ENCODE peak calls at places on chromosomes 3 and 15, in four cellular contexts. M is SK-N-SH, A is H1, X is K562. I is an unnamed sample.

GRCh38 chr3:64971584-64971983 is 283.8 kb upstream of the ADAMTS9 start:
- DNase-seq in M (peak), A (no peak), X (no peak), I (no peak)

GRCh38 chr3:139227165-139227564 is 116.7 kb upstream of the MRPS22 start:
- DNase-seq in M (no peak), A (no peak), X (no peak), I (no peak)

GRCh38 chr3:129596194-129597086 is 10.0 kb downstream of the PLXND1 start:
- DNase-seq in M (peak), A (no peak), X (peak), I (no peak)

GRCh38 chr3:11600501-11601282 is 43.0 kb downstream of the VGLL4 start:
- DNase-seq in M (no peak), A (no peak), X (no peak), I (no peak)

GRCh38 chr3:142853270-142854163 is 35.4 kb downstream of the PCOLCE2 start:
- DNase-seq in M (no peak), A (no peak), X (no peak), I (no peak)

GRCh38 chr3:108455212-108455705 is 55.1 kb downstream of the MYH15 start:
- DNase-seq in M (no peak), A (no peak), X (no peak), I (no peak)

GRCh38 chr3:115550285-115550741 is 73.0 kb upstream of the GAP43 start:
- DNase-seq in M (no peak), A (no peak), X (no peak), I (no peak)

GRCh38 chr3:11898611-11899325 is 52.1 kb upstream of the TAMM41 start:
- DNase-seq in M (no peak), A (no peak), X (no peak), I (no peak)

GRCh38 chr3:66253790-66254620 is 33.2 kb downstream of the SLC25A26 start:
- DNase-seq in M (no peak), A (no peak), X (peak), I (no peak)

GRCh38 chr3:127262533-127262932 is 25.3 kb downstream of the PRR20G start:
- DNase-seq in M (no peak), A (no peak), X (no peak), I (no peak)

GRCh38 chr3:47780727-47781325 is 867 bp downstream of the SMARCC1 start:
- DNase-seq in M (peak), A (no peak), X (no peak), I (no peak)

GRCh38 chr15:35690698-35691116 is 144.7 kb upstream of the DPH6 start:
- DNase-seq in M (no peak), A (no peak), X (peak), I (no peak)

GRCh38 chr3:23325466-23326065 is 122.4 kb downstream of the UBE2E2 start:
- DNase-seq in M (no peak), A (no peak), X (no peak), I (peak)

GRCh38 chr15:28974142-28974541 is 88.4 kb downstream of the APBA2 start:
- DNase-seq in M (no peak), A (no peak), X (peak), I (no peak)

GRCh38 chr3:186070550-186070949 is 38.3 kb downstream of the ETV5 start:
- DNase-seq in M (no peak), A (no peak), X (no peak), I (no peak)

GRCh38 chr15:67815036-67815592 is 10.2 kb upstream of the SKOR1 start:
- DNase-seq in M (peak), A (no peak), X (no peak), I (no peak)

GRCh38 chr3:40313975-40314860 is 4.7 kb downstream of the EIF1B start:
- DNase-seq in M (no peak), A (no peak), X (peak), I (no peak)

GRCh38 chr3:57794501-57794900 is 38.4 kb downstream of the SLMAP start:
- DNase-seq in M (no peak), A (no peak), X (no peak), I (no peak)

GRCh38 chr3:140994316-140994715 is 52.7 kb downstream of the SLC25A36 start:
- DNase-seq in M (no peak), A (no peak), X (no peak), I (no peak)

GRCh38 chr3:55974421-55974820 is 487.3 kb upstream of the WNT5A start:
- DNase-seq in M (no peak), A (no peak), X (no peak), I (no peak)

GRCh38 chr15:24269923-24270322 is 405.7 kb upstream of the NPAP1 start:
- DNase-seq in M (no peak), A (no peak), X (no peak), I (no peak)

GRCh38 chr3:185353823-185354614 is 8.9 kb upstream of the MAP3K13 start:
- DNase-seq in M (peak), A (peak), X (peak), I (peak)

GRCh38 chr3:177071496-177072156 is 125.7 kb downstream of the TBL1XR1 start:
- DNase-seq in M (no peak), A (no peak), X (no peak), I (no peak)

GRCh38 chr3:81663114-81663513 is 98.3 kb downstream of the GBE1 start:
- DNase-seq in M (no peak), A (no peak), X (no peak), I (no peak)

GRCh38 chr3:45976191-45977091 is 19.2 kb downstream of the FYCO1 start:
- DNase-seq in M (no peak), A (no peak), X (no peak), I (no peak)

GRCh38 chr3:61634678-61635077 is 73.3 kb downstream of the PTPRG start:
- DNase-seq in M (no peak), A (no peak), X (no peak), I (no peak)

GRCh38 chr15:99619712-99620111 is 53.9 kb downstream of the MEF2A start:
- DNase-seq in M (no peak), A (no peak), X (no peak), I (no peak)

GRCh38 chr3:11612515-11613184 is 31.1 kb downstream of the VGLL4 start:
- DNase-seq in M (no peak), A (no peak), X (no peak), I (no peak)

GRCh38 chr3:54968546-54969172 is 40.8 kb upstream of the LRTM1 start:
- DNase-seq in M (no peak), A (no peak), X (no peak), I (no peak)

DNA sequence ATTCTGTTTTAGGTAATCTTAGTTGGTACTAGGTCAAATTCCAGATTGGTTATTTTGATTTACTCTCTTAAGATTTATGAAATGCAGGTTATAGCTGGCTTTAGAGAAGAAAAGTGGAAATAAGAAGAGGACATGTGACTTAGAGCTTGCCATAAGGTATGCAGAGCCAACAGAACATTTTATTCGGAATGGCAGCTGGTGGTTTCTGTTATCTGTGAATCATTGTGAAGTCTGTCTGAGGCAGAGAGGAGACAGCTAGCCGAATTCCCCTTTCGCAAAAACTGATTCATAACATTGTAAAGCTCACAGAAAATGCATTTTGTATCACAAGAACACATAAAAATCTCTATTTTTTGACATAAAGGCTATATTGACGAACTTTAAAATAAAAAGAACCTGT is 82.0 kb downstream of the FILIP1L start:
- DNase-seq in M (no peak), A (no peak), X (no peak), I (no peak)
- TF ChIP-seq NRF1 in M (no peak), A (no peak), X (no peak), I (no peak)

DNA sequence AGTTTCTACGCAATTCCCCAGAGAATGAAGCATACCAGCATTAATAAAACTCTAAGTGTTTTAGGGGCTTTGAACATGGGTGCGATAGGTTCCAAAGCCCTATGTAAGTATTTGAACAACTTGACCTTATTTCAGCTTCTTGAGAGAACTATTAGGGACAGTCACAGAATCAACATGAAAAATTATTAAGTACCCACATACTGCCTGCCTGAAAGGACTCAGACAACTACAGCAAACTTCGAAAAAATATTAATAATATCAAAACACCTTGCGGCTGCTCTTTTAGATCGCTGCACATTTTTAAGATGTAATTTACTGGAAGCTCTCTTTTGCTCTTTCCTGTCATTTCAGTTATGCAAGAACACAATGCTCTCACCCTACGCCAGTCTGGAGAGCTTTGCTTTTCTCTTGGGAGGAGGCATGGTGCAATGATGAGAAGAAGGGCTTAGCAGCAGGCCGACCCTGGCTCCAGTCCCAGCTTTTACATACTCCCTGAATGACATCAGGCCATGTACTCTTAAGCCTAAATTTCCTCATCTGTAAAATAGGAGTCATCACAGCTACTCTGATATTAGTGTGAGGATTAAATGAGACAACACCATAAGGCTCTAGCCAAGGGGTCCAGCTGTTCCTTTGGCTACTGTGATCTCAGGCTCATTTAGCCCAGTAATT is 640.7 kb downstream of the FHIT start:
- DNase-seq in M (no peak), A (no peak), X (no peak), I (no peak)
- TF ChIP-seq NRF1 in M (no peak), A (no peak), X (no peak), I (no peak)

GRCh38 chr3:42714151-42714852 is 11.7 kb upstream of the HHATL start:
- DNase-seq in M (no peak), A (no peak), X (no peak), I (no peak)
- TF ChIP-seq NRF1 in M (no peak), A (no peak), X (no peak), I (no peak)

GRCh38 chr15:44666208-44667038 is 3.0 kb upstream of the SPG11 start:
- DNase-seq in M (no peak), A (no peak), X (no peak), I (peak)

GRCh38 chr15:44659041-44659440 is 4.4 kb downstream of the SPG11 start:
- DNase-seq in M (no peak), A (no peak), X (no peak), I (no peak)

GRCh38 chr15:44667039-44667360 is 3.5 kb upstream of the SPG11 start:
- DNase-seq in M (no peak), A (no peak), X (no peak), I (no peak)

GRCh38 chr15:44663410-44664272 is at the start of gene SPG11:
- DNase-seq in M (peak), A (peak), X (peak), I (peak)

DNA sequence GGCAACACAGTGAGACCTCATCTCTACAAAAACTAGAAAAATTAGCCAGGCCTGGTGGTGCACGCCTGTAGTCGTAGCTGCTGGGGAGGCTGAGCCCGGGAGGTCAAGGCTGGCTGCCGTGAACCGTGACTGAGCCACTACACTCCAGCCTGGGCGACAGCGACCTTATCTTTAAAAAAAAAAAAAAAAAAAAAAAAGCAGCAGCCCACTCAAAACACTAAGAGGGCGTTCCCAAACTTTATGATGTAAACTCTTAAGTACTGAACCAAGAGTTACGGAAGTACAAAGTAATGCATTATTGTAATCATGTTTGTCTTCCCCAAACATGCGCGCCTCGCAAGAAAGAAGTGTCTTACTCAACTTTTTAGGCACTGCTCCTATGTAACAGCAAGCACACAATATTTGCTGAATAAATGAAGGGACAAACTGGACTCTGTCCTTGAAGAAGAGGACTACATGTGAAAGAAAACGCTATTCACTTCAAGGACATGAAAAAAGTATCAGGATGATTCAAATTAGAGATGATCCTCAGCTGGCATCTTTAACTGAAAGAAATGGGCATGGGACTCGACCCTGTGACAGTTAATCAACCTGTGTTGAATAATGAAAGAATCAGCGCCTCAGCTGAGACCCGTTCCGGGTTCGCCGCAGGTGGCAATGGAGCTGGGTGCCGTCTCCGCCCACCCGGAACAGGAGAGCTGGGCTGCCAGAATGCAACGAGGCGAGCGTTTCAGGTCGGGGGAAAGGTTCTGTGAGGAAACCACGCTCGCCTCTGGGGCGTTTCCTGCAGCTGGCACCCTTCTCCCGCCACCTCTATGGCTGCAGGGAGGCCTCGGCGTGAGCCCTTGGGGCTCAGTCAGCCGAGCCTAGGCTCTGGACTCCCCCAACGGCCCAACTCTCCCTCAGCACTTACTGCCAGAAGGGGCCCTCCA is 718 bp downstream of the SPG11 start:
- DNase-seq in M (peak), A (no peak), X (peak), I (peak)
- TF ChIP-seq NRF1 in M (no peak), A (no peak), X (no peak), I (no peak)

GRCh38 chr3:90092994-90093393 is 985.6 kb downstream of the EPHA3 start:
- DNase-seq in M (peak), A (no peak), X (no peak), I (no peak)

DNA sequence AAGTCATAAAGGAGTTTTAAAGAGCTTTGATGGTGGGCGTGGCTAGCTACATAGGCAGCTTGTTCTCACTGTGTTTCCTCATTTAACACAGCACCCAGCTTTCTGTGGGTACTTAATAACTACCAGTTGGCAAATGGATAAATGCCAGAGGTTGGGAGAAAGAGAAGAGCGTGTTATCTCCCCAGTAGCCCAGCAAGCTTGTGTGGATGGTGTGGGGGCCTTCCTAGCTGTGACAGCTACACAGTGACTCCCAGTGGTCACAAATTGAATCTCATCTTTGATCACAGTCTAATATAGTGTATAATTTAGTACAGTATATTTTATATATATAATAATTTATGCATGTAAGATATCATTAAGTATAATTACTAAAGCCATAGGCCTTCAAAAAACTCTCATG is 984.1 kb downstream of the EPHA3 start:
- DNase-seq in M (peak), A (no peak), X (peak), I (no peak)
- TF ChIP-seq NRF1 in M (no peak), A (no peak), X (no peak), I (no peak)

GRCh38 chr3:37862712-37863551 is 1.3 kb downstream of the CTDSPL start:
- DNase-seq in M (no peak), A (peak), X (peak), I (no peak)
- TF ChIP-seq NRF1 in M (no peak), A (no peak), X (no peak), I (no peak)

I was measured in GM12878.